ENCODE peak calls at places on chromosomes 7 and 10, in ten cellular contexts. One of them, this sample, is unnamed.

GRCh38 chr10:28991738-28992270 is 297.1 kb upstream of the LYZL1 start:
- DNase-seq in psoas muscle: no peak
- DNase-seq in activated CD4-positive, alpha-beta T cell treated with anti-CD3 and anti-CD28 coated beads for 36 hours: peak; percentile 66
- DNase-seq in activated CD8-positive, alpha-beta memory T cell treated with anti-CD3 and anti-CD28 coated beads, Interleukin-2, amount 50 U/mL, for 48 hours: peak; percentile 65
- DNase-seq in iPS DF 6.9: peak; percentile 57
- DNase-seq in sigmoid colon: no peak
- DNase-seq in AG20443: peak; percentile 32
- DNase-seq in SHP77 treated with DMSO at 0.1 percent for 48 hours: peak; percentile 28
- DNase-seq in cardiac muscle cell: peak; percentile 76
- DNase-seq in stimulated activated CD8-positive, alpha-beta memory T cell treated with anti-CD3 and anti-CD28 coated beads, Interleukin-7, amount 100 ng/mL, for 1 hour: no peak
- DNase-seq in this sample: no peak

GRCh38 chr10:49736564-49737113 is 25.5 kb downstream of the OGDHL start:
- DNase-seq in AG20443: no peak
- DNase-seq in cardiac muscle cell: no peak
- DNase-seq in activated CD4-positive, alpha-beta T cell treated with anti-CD3 and anti-CD28 coated beads for 36 hours: no peak
- DNase-seq in activated CD8-positive, alpha-beta memory T cell treated with anti-CD3 and anti-CD28 coated beads, Interleukin-2, amount 50 U/mL, for 48 hours: no peak
- DNase-seq in psoas muscle: no peak
- DNase-seq in iPS DF 6.9: no peak
- DNase-seq in SHP77 treated with DMSO at 0.1 percent for 48 hours: no peak
- DNase-seq in stimulated activated CD8-positive, alpha-beta memory T cell treated with anti-CD3 and anti-CD28 coated beads, Interleukin-7, amount 100 ng/mL, for 1 hour: no peak
- DNase-seq in sigmoid colon: no peak
- DNase-seq in this sample: peak; percentile 75

GRCh38 chr7:41612386-41612785 is 90.5 kb downstream of the INHBA start:
- DNase-seq in activated CD4-positive, alpha-beta T cell treated with anti-CD3 and anti-CD28 coated beads for 36 hours: no peak
- DNase-seq in stimulated activated CD8-positive, alpha-beta memory T cell treated with anti-CD3 and anti-CD28 coated beads, Interleukin-7, amount 100 ng/mL, for 1 hour: no peak
- DNase-seq in SHP77 treated with DMSO at 0.1 percent for 48 hours: no peak
- DNase-seq in AG20443: no peak
- DNase-seq in sigmoid colon: no peak
- DNase-seq in iPS DF 6.9: no peak
- DNase-seq in cardiac muscle cell: no peak
- DNase-seq in psoas muscle: no peak
- DNase-seq in activated CD8-positive, alpha-beta memory T cell treated with anti-CD3 and anti-CD28 coated beads, Interleukin-2, amount 50 U/mL, for 48 hours: no peak
- DNase-seq in this sample: no peak

GRCh38 chr10:29496341-29497162 is 138.2 kb downstream of the SVIL start:
- DNase-seq in psoas muscle: peak; percentile 76
- DNase-seq in activated CD4-positive, alpha-beta T cell treated with anti-CD3 and anti-CD28 coated beads for 36 hours: peak; percentile 83
- DNase-seq in AG20443: peak; percentile 88
- DNase-seq in cardiac muscle cell: peak; percentile 75
- DNase-seq in sigmoid colon: peak; percentile 84
- DNase-seq in SHP77 treated with DMSO at 0.1 percent for 48 hours: no peak
- DNase-seq in activated CD8-positive, alpha-beta memory T cell treated with anti-CD3 and anti-CD28 coated beads, Interleukin-2, amount 50 U/mL, for 48 hours: peak; percentile 91
- DNase-seq in stimulated activated CD8-positive, alpha-beta memory T cell treated with anti-CD3 and anti-CD28 coated beads, Interleukin-7, amount 100 ng/mL, for 1 hour: peak; percentile 14
- DNase-seq in iPS DF 6.9: no peak
- DNase-seq in this sample: peak; percentile 90

GRCh38 chr10:116211682-116212081 is 61.3 kb downstream of the GFRA1 start:
- DNase-seq in AG20443: peak; percentile 74
- DNase-seq in activated CD8-positive, alpha-beta memory T cell treated with anti-CD3 and anti-CD28 coated beads, Interleukin-2, amount 50 U/mL, for 48 hours: no peak
- DNase-seq in SHP77 treated with DMSO at 0.1 percent for 48 hours: no peak
- DNase-seq in stimulated activated CD8-positive, alpha-beta memory T cell treated with anti-CD3 and anti-CD28 coated beads, Interleukin-7, amount 100 ng/mL, for 1 hour: no peak
- DNase-seq in iPS DF 6.9: no peak
- DNase-seq in sigmoid colon: no peak
- DNase-seq in psoas muscle: no peak
- DNase-seq in cardiac muscle cell: no peak
- DNase-seq in activated CD4-positive, alpha-beta T cell treated with anti-CD3 and anti-CD28 coated beads for 36 hours: no peak
- DNase-seq in this sample: no peak

GRCh38 chr10:42475168-42476098 is 162.9 kb downstream of the ZNF33B start:
- DNase-seq in AG20443: peak; percentile 63
- DNase-seq in sigmoid colon: no peak
- DNase-seq in iPS DF 6.9: no peak
- DNase-seq in psoas muscle: peak; percentile 14
- DNase-seq in activated CD8-positive, alpha-beta memory T cell treated with anti-CD3 and anti-CD28 coated beads, Interleukin-2, amount 50 U/mL, for 48 hours: no peak
- DNase-seq in activated CD4-positive, alpha-beta T cell treated with anti-CD3 and anti-CD28 coated beads for 36 hours: peak; percentile 19
- DNase-seq in SHP77 treated with DMSO at 0.1 percent for 48 hours: peak; percentile 45
- DNase-seq in stimulated activated CD8-positive, alpha-beta memory T cell treated with anti-CD3 and anti-CD28 coated beads, Interleukin-7, amount 100 ng/mL, for 1 hour: no peak
- DNase-seq in cardiac muscle cell: peak; percentile 40
- DNase-seq in this sample: no peak

GRCh38 chr7:105581066-105581811 is at the start of gene EFCAB10:
- DNase-seq in activated CD8-positive, alpha-beta memory T cell treated with anti-CD3 and anti-CD28 coated beads, Interleukin-2, amount 50 U/mL, for 48 hours: peak; percentile 81
- DNase-seq in sigmoid colon: no peak
- DNase-seq in activated CD4-positive, alpha-beta T cell treated with anti-CD3 and anti-CD28 coated beads for 36 hours: peak; percentile 83
- DNase-seq in cardiac muscle cell: peak; percentile 62
- DNase-seq in SHP77 treated with DMSO at 0.1 percent for 48 hours: peak; percentile 68
- DNase-seq in iPS DF 6.9: peak; percentile 97
- DNase-seq in stimulated activated CD8-positive, alpha-beta memory T cell treated with anti-CD3 and anti-CD28 coated beads, Interleukin-7, amount 100 ng/mL, for 1 hour: no peak
- DNase-seq in psoas muscle: peak; percentile 35
- DNase-seq in AG20443: peak; percentile 86
- DNase-seq in this sample: peak; percentile 90

GRCh38 chr10:58952747-58953466 is 223.5 kb upstream of the PHYHIPL start:
- DNase-seq in activated CD8-positive, alpha-beta memory T cell treated with anti-CD3 and anti-CD28 coated beads, Interleukin-2, amount 50 U/mL, for 48 hours: no peak
- DNase-seq in SHP77 treated with DMSO at 0.1 percent for 48 hours: no peak
- DNase-seq in iPS DF 6.9: no peak
- DNase-seq in activated CD4-positive, alpha-beta T cell treated with anti-CD3 and anti-CD28 coated beads for 36 hours: peak; percentile 29
- DNase-seq in psoas muscle: no peak
- DNase-seq in stimulated activated CD8-positive, alpha-beta memory T cell treated with anti-CD3 and anti-CD28 coated beads, Interleukin-7, amount 100 ng/mL, for 1 hour: no peak
- DNase-seq in AG20443: peak; percentile 38
- DNase-seq in sigmoid colon: no peak
- DNase-seq in cardiac muscle cell: peak; percentile 69
- DNase-seq in this sample: no peak

GRCh38 chr7:50687096-50687495 is 95.6 kb downstream of the GRB10 start:
- DNase-seq in activated CD4-positive, alpha-beta T cell treated with anti-CD3 and anti-CD28 coated beads for 36 hours: no peak
- DNase-seq in stimulated activated CD8-positive, alpha-beta memory T cell treated with anti-CD3 and anti-CD28 coated beads, Interleukin-7, amount 100 ng/mL, for 1 hour: no peak
- DNase-seq in psoas muscle: no peak
- DNase-seq in sigmoid colon: no peak
- DNase-seq in activated CD8-positive, alpha-beta memory T cell treated with anti-CD3 and anti-CD28 coated beads, Interleukin-2, amount 50 U/mL, for 48 hours: no peak
- DNase-seq in cardiac muscle cell: no peak
- DNase-seq in SHP77 treated with DMSO at 0.1 percent for 48 hours: no peak
- DNase-seq in AG20443: no peak
- DNase-seq in iPS DF 6.9: no peak
- DNase-seq in this sample: no peak

GRCh38 chr7:41045556-41046123 is 657.2 kb downstream of the INHBA start:
- DNase-seq in AG20443: no peak
- DNase-seq in psoas muscle: no peak
- DNase-seq in stimulated activated CD8-positive, alpha-beta memory T cell treated with anti-CD3 and anti-CD28 coated beads, Interleukin-7, amount 100 ng/mL, for 1 hour: no peak
- DNase-seq in cardiac muscle cell: no peak
- DNase-seq in sigmoid colon: no peak
- DNase-seq in activated CD4-positive, alpha-beta T cell treated with anti-CD3 and anti-CD28 coated beads for 36 hours: no peak
- DNase-seq in activated CD8-positive, alpha-beta memory T cell treated with anti-CD3 and anti-CD28 coated beads, Interleukin-2, amount 50 U/mL, for 48 hours: no peak
- DNase-seq in iPS DF 6.9: no peak
- DNase-seq in SHP77 treated with DMSO at 0.1 percent for 48 hours: peak; percentile 92
- DNase-seq in this sample: no peak

GRCh38 chr10:3955493-3955892 is 170.5 kb upstream of the KLF6 start:
- DNase-seq in activated CD4-positive, alpha-beta T cell treated with anti-CD3 and anti-CD28 coated beads for 36 hours: no peak
- DNase-seq in activated CD8-positive, alpha-beta memory T cell treated with anti-CD3 and anti-CD28 coated beads, Interleukin-2, amount 50 U/mL, for 48 hours: no peak
- DNase-seq in psoas muscle: no peak
- DNase-seq in stimulated activated CD8-positive, alpha-beta memory T cell treated with anti-CD3 and anti-CD28 coated beads, Interleukin-7, amount 100 ng/mL, for 1 hour: no peak
- DNase-seq in sigmoid colon: no peak
- DNase-seq in cardiac muscle cell: peak; percentile 24
- DNase-seq in SHP77 treated with DMSO at 0.1 percent for 48 hours: no peak
- DNase-seq in AG20443: no peak
- DNase-seq in iPS DF 6.9: no peak
- DNase-seq in this sample: no peak

GRCh38 chr7:127251048-127251451 is 1.7 kb downstream of the GRM8 start:
- DNase-seq in stimulated activated CD8-positive, alpha-beta memory T cell treated with anti-CD3 and anti-CD28 coated beads, Interleukin-7, amount 100 ng/mL, for 1 hour: no peak
- DNase-seq in cardiac muscle cell: no peak
- DNase-seq in AG20443: no peak
- DNase-seq in psoas muscle: peak; percentile 13
- DNase-seq in SHP77 treated with DMSO at 0.1 percent for 48 hours: no peak
- DNase-seq in activated CD8-positive, alpha-beta memory T cell treated with anti-CD3 and anti-CD28 coated beads, Interleukin-2, amount 50 U/mL, for 48 hours: no peak
- DNase-seq in sigmoid colon: no peak
- DNase-seq in iPS DF 6.9: no peak
- DNase-seq in activated CD4-positive, alpha-beta T cell treated with anti-CD3 and anti-CD28 coated beads for 36 hours: peak; percentile 21
- DNase-seq in this sample: no peak

GRCh38 chr7:134710854-134711624 is 64.4 kb downstream of the BPGM start:
- DNase-seq in stimulated activated CD8-positive, alpha-beta memory T cell treated with anti-CD3 and anti-CD28 coated beads, Interleukin-7, amount 100 ng/mL, for 1 hour: no peak
- DNase-seq in AG20443: no peak
- DNase-seq in activated CD4-positive, alpha-beta T cell treated with anti-CD3 and anti-CD28 coated beads for 36 hours: peak; percentile 80
- DNase-seq in psoas muscle: no peak
- DNase-seq in SHP77 treated with DMSO at 0.1 percent for 48 hours: no peak
- DNase-seq in iPS DF 6.9: no peak
- DNase-seq in cardiac muscle cell: peak; percentile 21
- DNase-seq in activated CD8-positive, alpha-beta memory T cell treated with anti-CD3 and anti-CD28 coated beads, Interleukin-2, amount 50 U/mL, for 48 hours: peak; percentile 69
- DNase-seq in sigmoid colon: no peak
- DNase-seq in this sample: no peak

GRCh38 chr7:103993551-103993950 is 4.1 kb upstream of the RELN start:
- DNase-seq in SHP77 treated with DMSO at 0.1 percent for 48 hours: no peak
- DNase-seq in activated CD8-positive, alpha-beta memory T cell treated with anti-CD3 and anti-CD28 coated beads, Interleukin-2, amount 50 U/mL, for 48 hours: no peak
- DNase-seq in sigmoid colon: no peak
- DNase-seq in activated CD4-positive, alpha-beta T cell treated with anti-CD3 and anti-CD28 coated beads for 36 hours: no peak
- DNase-seq in cardiac muscle cell: peak; percentile 25
- DNase-seq in AG20443: no peak
- DNase-seq in psoas muscle: no peak
- DNase-seq in iPS DF 6.9: no peak
- DNase-seq in stimulated activated CD8-positive, alpha-beta memory T cell treated with anti-CD3 and anti-CD28 coated beads, Interleukin-7, amount 100 ng/mL, for 1 hour: no peak
- DNase-seq in this sample: no peak

GRCh38 chr7:148973256-148973655 is 55.0 kb downstream of the PDIA4 start:
- DNase-seq in iPS DF 6.9: no peak
- DNase-seq in sigmoid colon: no peak
- DNase-seq in cardiac muscle cell: no peak
- DNase-seq in activated CD4-positive, alpha-beta T cell treated with anti-CD3 and anti-CD28 coated beads for 36 hours: no peak
- DNase-seq in psoas muscle: no peak
- DNase-seq in SHP77 treated with DMSO at 0.1 percent for 48 hours: no peak
- DNase-seq in activated CD8-positive, alpha-beta memory T cell treated with anti-CD3 and anti-CD28 coated beads, Interleukin-2, amount 50 U/mL, for 48 hours: no peak
- DNase-seq in stimulated activated CD8-positive, alpha-beta memory T cell treated with anti-CD3 and anti-CD28 coated beads, Interleukin-7, amount 100 ng/mL, for 1 hour: no peak
- DNase-seq in AG20443: no peak
- DNase-seq in this sample: no peak

GRCh38 chr7:94444808-94445207 is 50.1 kb downstream of the COL1A2 start:
- DNase-seq in activated CD8-positive, alpha-beta memory T cell treated with anti-CD3 and anti-CD28 coated beads, Interleukin-2, amount 50 U/mL, for 48 hours: no peak
- DNase-seq in stimulated activated CD8-positive, alpha-beta memory T cell treated with anti-CD3 and anti-CD28 coated beads, Interleukin-7, amount 100 ng/mL, for 1 hour: no peak
- DNase-seq in SHP77 treated with DMSO at 0.1 percent for 48 hours: no peak
- DNase-seq in psoas muscle: no peak
- DNase-seq in iPS DF 6.9: no peak
- DNase-seq in sigmoid colon: no peak
- DNase-seq in AG20443: no peak
- DNase-seq in activated CD4-positive, alpha-beta T cell treated with anti-CD3 and anti-CD28 coated beads for 36 hours: no peak
- DNase-seq in cardiac muscle cell: no peak
- DNase-seq in this sample: no peak

GRCh38 chr7:149224352-149224751 is 15.1 kb upstream of the ZNF212 start:
- DNase-seq in psoas muscle: no peak
- DNase-seq in sigmoid colon: no peak
- DNase-seq in SHP77 treated with DMSO at 0.1 percent for 48 hours: no peak
- DNase-seq in cardiac muscle cell: no peak
- DNase-seq in stimulated activated CD8-positive, alpha-beta memory T cell treated with anti-CD3 and anti-CD28 coated beads, Interleukin-7, amount 100 ng/mL, for 1 hour: no peak
- DNase-seq in iPS DF 6.9: no peak
- DNase-seq in activated CD4-positive, alpha-beta T cell treated with anti-CD3 and anti-CD28 coated beads for 36 hours: no peak
- DNase-seq in activated CD8-positive, alpha-beta memory T cell treated with anti-CD3 and anti-CD28 coated beads, Interleukin-2, amount 50 U/mL, for 48 hours: no peak
- DNase-seq in AG20443: no peak
- DNase-seq in this sample: no peak

GRCh38 chr10:78491812-78492211 is 458.1 kb downstream of the RPS24 start:
- DNase-seq in activated CD8-positive, alpha-beta memory T cell treated with anti-CD3 and anti-CD28 coated beads, Interleukin-2, amount 50 U/mL, for 48 hours: no peak
- DNase-seq in stimulated activated CD8-positive, alpha-beta memory T cell treated with anti-CD3 and anti-CD28 coated beads, Interleukin-7, amount 100 ng/mL, for 1 hour: no peak
- DNase-seq in sigmoid colon: no peak
- DNase-seq in activated CD4-positive, alpha-beta T cell treated with anti-CD3 and anti-CD28 coated beads for 36 hours: no peak
- DNase-seq in iPS DF 6.9: no peak
- DNase-seq in psoas muscle: no peak
- DNase-seq in AG20443: peak; percentile 23
- DNase-seq in SHP77 treated with DMSO at 0.1 percent for 48 hours: no peak
- DNase-seq in cardiac muscle cell: no peak
- DNase-seq in this sample: no peak

GRCh38 chr7:94003446-94004023 is 620 bp downstream of the BET1 start:
- DNase-seq in sigmoid colon: no peak
- DNase-seq in cardiac muscle cell: peak; percentile 25
- DNase-seq in activated CD8-positive, alpha-beta memory T cell treated with anti-CD3 and anti-CD28 coated beads, Interleukin-2, amount 50 U/mL, for 48 hours: peak; percentile 53
- DNase-seq in SHP77 treated with DMSO at 0.1 percent for 48 hours: no peak
- DNase-seq in iPS DF 6.9: no peak
- DNase-seq in activated CD4-positive, alpha-beta T cell treated with anti-CD3 and anti-CD28 coated beads for 36 hours: peak; percentile 24
- DNase-seq in stimulated activated CD8-positive, alpha-beta memory T cell treated with anti-CD3 and anti-CD28 coated beads, Interleukin-7, amount 100 ng/mL, for 1 hour: no peak
- DNase-seq in psoas muscle: no peak
- DNase-seq in AG20443: peak; percentile 33
- DNase-seq in this sample: no peak

GRCh38 chr10:125014984-125015944 is 73.3 kb downstream of the ZRANB1 start:
- DNase-seq in activated CD4-positive, alpha-beta T cell treated with anti-CD3 and anti-CD28 coated beads for 36 hours: no peak
- DNase-seq in AG20443: peak; percentile 44
- DNase-seq in SHP77 treated with DMSO at 0.1 percent for 48 hours: no peak
- DNase-seq in iPS DF 6.9: no peak
- DNase-seq in psoas muscle: no peak
- DNase-seq in activated CD8-positive, alpha-beta memory T cell treated with anti-CD3 and anti-CD28 coated beads, Interleukin-2, amount 50 U/mL, for 48 hours: no peak
- DNase-seq in stimulated activated CD8-positive, alpha-beta memory T cell treated with anti-CD3 and anti-CD28 coated beads, Interleukin-7, amount 100 ng/mL, for 1 hour: no peak
- DNase-seq in sigmoid colon: peak; percentile 72
- DNase-seq in cardiac muscle cell: peak; percentile 48
- DNase-seq in this sample: no peak

GRCh38 chr7:23709081-23709746 is 805 bp upstream of the STK31 start:
- DNase-seq in iPS DF 6.9: no peak
- DNase-seq in stimulated activated CD8-positive, alpha-beta memory T cell treated with anti-CD3 and anti-CD28 coated beads, Interleukin-7, amount 100 ng/mL, for 1 hour: no peak
- DNase-seq in AG20443: no peak
- DNase-seq in activated CD8-positive, alpha-beta memory T cell treated with anti-CD3 and anti-CD28 coated beads, Interleukin-2, amount 50 U/mL, for 48 hours: no peak
- DNase-seq in SHP77 treated with DMSO at 0.1 percent for 48 hours: no peak
- DNase-seq in psoas muscle: no peak
- DNase-seq in activated CD4-positive, alpha-beta T cell treated with anti-CD3 and anti-CD28 coated beads for 36 hours: no peak
- DNase-seq in sigmoid colon: no peak
- DNase-seq in cardiac muscle cell: no peak
- DNase-seq in this sample: no peak

GRCh38 chr7:30694774-30695721 is 12.8 kb upstream of the CRHR2 start:
- DNase-seq in cardiac muscle cell: no peak
- DNase-seq in psoas muscle: no peak
- DNase-seq in SHP77 treated with DMSO at 0.1 percent for 48 hours: no peak
- DNase-seq in sigmoid colon: no peak
- DNase-seq in activated CD4-positive, alpha-beta T cell treated with anti-CD3 and anti-CD28 coated beads for 36 hours: no peak
- DNase-seq in stimulated activated CD8-positive, alpha-beta memory T cell treated with anti-CD3 and anti-CD28 coated beads, Interleukin-7, amount 100 ng/mL, for 1 hour: no peak
- DNase-seq in AG20443: no peak
- DNase-seq in activated CD8-positive, alpha-beta memory T cell treated with anti-CD3 and anti-CD28 coated beads, Interleukin-2, amount 50 U/mL, for 48 hours: no peak
- DNase-seq in iPS DF 6.9: no peak
- DNase-seq in this sample: no peak

GRCh38 chr7:16918288-16918895 is 36.6 kb upstream of the AGR3 start:
- DNase-seq in activated CD8-positive, alpha-beta memory T cell treated with anti-CD3 and anti-CD28 coated beads, Interleukin-2, amount 50 U/mL, for 48 hours: no peak
- DNase-seq in sigmoid colon: no peak
- DNase-seq in cardiac muscle cell: peak; percentile 67
- DNase-seq in psoas muscle: no peak
- DNase-seq in stimulated activated CD8-positive, alpha-beta memory T cell treated with anti-CD3 and anti-CD28 coated beads, Interleukin-7, amount 100 ng/mL, for 1 hour: no peak
- DNase-seq in activated CD4-positive, alpha-beta T cell treated with anti-CD3 and anti-CD28 coated beads for 36 hours: peak; percentile 28
- DNase-seq in SHP77 treated with DMSO at 0.1 percent for 48 hours: peak; percentile 20
- DNase-seq in AG20443: peak; percentile 20
- DNase-seq in iPS DF 6.9: no peak
- DNase-seq in this sample: no peak

GRCh38 chr7:130918129-130919052 is 184.4 kb upstream of the KLF14 start:
- DNase-seq in SHP77 treated with DMSO at 0.1 percent for 48 hours: no peak
- DNase-seq in activated CD4-positive, alpha-beta T cell treated with anti-CD3 and anti-CD28 coated beads for 36 hours: peak; percentile 74
- DNase-seq in AG20443: no peak
- DNase-seq in stimulated activated CD8-positive, alpha-beta memory T cell treated with anti-CD3 and anti-CD28 coated beads, Interleukin-7, amount 100 ng/mL, for 1 hour: no peak
- DNase-seq in psoas muscle: no peak
- DNase-seq in cardiac muscle cell: no peak
- DNase-seq in activated CD8-positive, alpha-beta memory T cell treated with anti-CD3 and anti-CD28 coated beads, Interleukin-2, amount 50 U/mL, for 48 hours: peak; percentile 64
- DNase-seq in iPS DF 6.9: no peak
- DNase-seq in sigmoid colon: no peak
- DNase-seq in this sample: no peak

GRCh38 chr7:55367283-55367840 is 2.2 kb downstream of the LANCL2 start:
- DNase-seq in psoas muscle: no peak
- DNase-seq in cardiac muscle cell: no peak
- DNase-seq in activated CD8-positive, alpha-beta memory T cell treated with anti-CD3 and anti-CD28 coated beads, Interleukin-2, amount 50 U/mL, for 48 hours: no peak
- DNase-seq in iPS DF 6.9: no peak
- DNase-seq in stimulated activated CD8-positive, alpha-beta memory T cell treated with anti-CD3 and anti-CD28 coated beads, Interleukin-7, amount 100 ng/mL, for 1 hour: no peak
- DNase-seq in activated CD4-positive, alpha-beta T cell treated with anti-CD3 and anti-CD28 coated beads for 36 hours: no peak
- DNase-seq in sigmoid colon: no peak
- DNase-seq in AG20443: no peak
- DNase-seq in SHP77 treated with DMSO at 0.1 percent for 48 hours: no peak
- DNase-seq in this sample: no peak

GRCh38 chr7:99782012-99782953 is 1.7 kb downstream of the CYP3A4 start:
- DNase-seq in SHP77 treated with DMSO at 0.1 percent for 48 hours: no peak
- DNase-seq in sigmoid colon: no peak
- DNase-seq in stimulated activated CD8-positive, alpha-beta memory T cell treated with anti-CD3 and anti-CD28 coated beads, Interleukin-7, amount 100 ng/mL, for 1 hour: no peak
- DNase-seq in psoas muscle: no peak
- DNase-seq in iPS DF 6.9: no peak
- DNase-seq in cardiac muscle cell: no peak
- DNase-seq in activated CD8-positive, alpha-beta memory T cell treated with anti-CD3 and anti-CD28 coated beads, Interleukin-2, amount 50 U/mL, for 48 hours: no peak
- DNase-seq in AG20443: no peak
- DNase-seq in activated CD4-positive, alpha-beta T cell treated with anti-CD3 and anti-CD28 coated beads for 36 hours: no peak
- DNase-seq in this sample: no peak

GRCh38 chr10:5627486-5628044 is 38.8 kb downstream of the ASB13 start:
- DNase-seq in AG20443: no peak
- DNase-seq in iPS DF 6.9: no peak
- DNase-seq in activated CD8-positive, alpha-beta memory T cell treated with anti-CD3 and anti-CD28 coated beads, Interleukin-2, amount 50 U/mL, for 48 hours: no peak
- DNase-seq in activated CD4-positive, alpha-beta T cell treated with anti-CD3 and anti-CD28 coated beads for 36 hours: no peak
- DNase-seq in psoas muscle: no peak
- DNase-seq in sigmoid colon: no peak
- DNase-seq in SHP77 treated with DMSO at 0.1 percent for 48 hours: no peak
- DNase-seq in cardiac muscle cell: no peak
- DNase-seq in stimulated activated CD8-positive, alpha-beta memory T cell treated with anti-CD3 and anti-CD28 coated beads, Interleukin-7, amount 100 ng/mL, for 1 hour: no peak
- DNase-seq in this sample: no peak

GRCh38 chr10:69800109-69800508 is 1.6 kb upstream of the COL13A1 start:
- DNase-seq in SHP77 treated with DMSO at 0.1 percent for 48 hours: no peak
- DNase-seq in cardiac muscle cell: peak; percentile 72
- DNase-seq in psoas muscle: no peak
- DNase-seq in sigmoid colon: no peak
- DNase-seq in activated CD4-positive, alpha-beta T cell treated with anti-CD3 and anti-CD28 coated beads for 36 hours: peak; percentile 32
- DNase-seq in activated CD8-positive, alpha-beta memory T cell treated with anti-CD3 and anti-CD28 coated beads, Interleukin-2, amount 50 U/mL, for 48 hours: no peak
- DNase-seq in stimulated activated CD8-positive, alpha-beta memory T cell treated with anti-CD3 and anti-CD28 coated beads, Interleukin-7, amount 100 ng/mL, for 1 hour: no peak
- DNase-seq in AG20443: peak; percentile 73
- DNase-seq in iPS DF 6.9: no peak
- DNase-seq in this sample: no peak

This sample was measured in osteocyte.